ENCODE peak calls at places on chromosomes 13 and 19, in seven cellular contexts. X is CD8-positive, alpha-beta T cell; K is stimulated activated CD4-positive, alpha-beta T cell treated with anti-CD3 and anti-CD28 coated beads, Interleukin-15, amount 100 ng/mL, for 1 hour; G is mucosa of gallbladder; Z is neuronal stem cell; T is activated CD4-positive, alpha-beta T cell treated with anti-CD3 and anti-CD28 coated beads for 24 hours; V is HS-5. R is an unnamed sample.

GRCh38 chr19:31560771-31561080 is 211.5 kb upstream of the TSHZ3 start:
- DNase-seq in X (no peak), V (no peak), G (no peak), K (no peak), Z (no peak), T (no peak), R (no peak)

GRCh38 chr13:98393873-98394272 is 183.0 kb downstream of the STK24 start:
- DNase-seq in Z (no peak), V (no peak), X (no peak), T (no peak), K (no peak), G (no peak), R (no peak)

GRCh38 chr19:482186-483041 is 13.9 kb upstream of the MADCAM1 start:
- DNase-seq in V (no peak), G (no peak), K (no peak), Z (no peak), T (no peak), X (no peak), R (no peak)

GRCh38 chr19:32357720-32358119 is 12.3 kb downstream of the ZNF507 start:
- DNase-seq in V (no peak), X (no peak), T (no peak), Z (no peak), K (no peak), G (no peak), R (no peak)

GRCh38 chr19:12681074-12681987 is at the start of gene DHPS:
- DNase-seq in Z (peak), V (peak), T (peak), X (peak), K (peak), G (peak), R (peak)

GRCh38 chr13:42048625-42049453 is at the start of gene DGKH:
- DNase-seq in V (peak), X (peak), Z (peak), T (peak), G (peak), K (peak), R (no peak)

GRCh38 chr19:2822846-2823245 is 3.2 kb downstream of the ZNF554 start:
- DNase-seq in K (no peak), Z (no peak), V (no peak), G (no peak), X (no peak), T (no peak), R (no peak)

GRCh38 chr19:35226748-35227147 is 1.8 kb downstream of the FAM187B start:
- DNase-seq in V (no peak), G (no peak), T (no peak), Z (no peak), K (no peak), X (no peak), R (no peak)

GRCh38 chr19:33426621-33427475 is 53.3 kb downstream of the CEBPG start:
- DNase-seq in K (no peak), V (no peak), Z (no peak), G (no peak), X (no peak), T (no peak), R (no peak)

GRCh38 chr13:39106216-39106995 is 68.2 kb downstream of the NHLRC3 start:
- DNase-seq in T (no peak), G (no peak), Z (no peak), V (no peak), X (no peak), K (no peak), R (no peak)

GRCh38 chr13:27374650-27375049 is 49.8 kb upstream of the GTF3A start:
- DNase-seq in X (peak), K (no peak), T (peak), Z (peak), V (no peak), G (peak), R (peak)

GRCh38 chr19:41744850-41745249 is 10.5 kb upstream of the CEACAM6 start:
- DNase-seq in V (no peak), T (no peak), X (no peak), K (no peak), Z (no peak), G (no peak), R (no peak)

GRCh38 chr13:89097994-89098393 is 1426.8 kb downstream of the SLITRK5 start:
- DNase-seq in X (no peak), T (no peak), Z (no peak), V (no peak), G (no peak), K (no peak), R (no peak)

GRCh38 chr19:18768997-18769891 is 21.9 kb downstream of the COMP start:
- DNase-seq in V (no peak), T (no peak), Z (no peak), X (no peak), G (no peak), K (no peak), R (no peak)